ENCODE peak calls at places on chromosomes 6 and 20, in eight cellular contexts. O, L, C, Q, W, Y, B and H are unnamed samples.

GRCh38 chr20:53672484-53673129 is 79.0 kb upstream of the ZNF217 start:
- DNase-seq in Y (peak), B (peak), O (no peak), W (no peak), Q (no peak), C (peak), L (no peak), H (no peak)

GRCh38 chr6:131917763-131918649 is 33.2 kb downstream of the CCN2 start:
- DNase-seq in W (no peak), O (no peak), L (peak), Q (no peak), C (no peak), Y (no peak), B (no peak), H (no peak)

GRCh38 chr6:128993161-128993560 is 110.2 kb downstream of the LAMA2 start:
- DNase-seq in B (no peak), O (no peak), Y (no peak), W (no peak), Q (no peak), C (no peak), L (no peak), H (peak)

GRCh38 chr6:122322824-122323223 is 76.6 kb upstream of the HSF2 start:
- DNase-seq in C (peak), W (no peak), L (no peak), Q (peak), Y (peak), B (no peak), O (no peak), H (peak)

GRCh38 chr6:36949636-36950035 is 4.9 kb upstream of the PI16 start:
- DNase-seq in Q (no peak), B (peak), C (peak), Y (peak), W (no peak), L (no peak), O (no peak), H (no peak)

GRCh38 chr6:151494235-151494950 is 576 bp downstream of the CCDC170 start:
- DNase-seq in Y (peak), Q (peak), W (peak), L (peak), O (peak), B (peak), C (peak), H (peak)

GRCh38 chr6:73032586-73032985 is 192.7 kb downstream of the KHDC1L start:
- DNase-seq in L (no peak), Y (peak), B (peak), Q (no peak), C (peak), W (no peak), O (no peak), H (no peak)

GRCh38 chr20:56359212-56360132 is 698 bp downstream of the FAM210B start:
- DNase-seq in L (peak), B (peak), Y (peak), W (peak), Q (peak), C (peak), O (peak), H (peak)

GRCh38 chr20:62875419-62876355 is 14.1 kb upstream of the TCFL5 start:
- DNase-seq in L (no peak), Q (peak), B (peak), W (peak), C (peak), O (peak), Y (peak), H (peak)

GRCh38 chr6:74597840-74598239 is 608.0 kb downstream of the COL12A1 start:
- DNase-seq in Q (no peak), Y (no peak), C (no peak), W (no peak), L (no peak), B (no peak), O (no peak), H (no peak)

GRCh38 chr6:21190701-21191588 is 402.6 kb upstream of the SOX4 start:
- DNase-seq in Y (no peak), W (no peak), Q (no peak), L (no peak), C (no peak), O (no peak), B (no peak), H (no peak)

GRCh38 chr6:75611702-75612375 is 10.2 kb downstream of the SENP6 start:
- DNase-seq in W (no peak), C (peak), O (no peak), Q (no peak), B (no peak), Y (no peak), L (no peak), H (no peak)

GRCh38 chr6:47188588-47189021 is 121.1 kb downstream of the TNFRSF21 start:
- DNase-seq in W (no peak), C (peak), O (peak), Q (peak), Y (peak), B (no peak), L (no peak), H (no peak)

GRCh38 chr6:32369678-32370077 is 2.0 kb downstream of the TSBP1 start:
- DNase-seq in B (peak), Q (no peak), O (no peak), W (no peak), Y (peak), C (peak), L (no peak), H (no peak)

GRCh38 chr20:25058051-25058796 is at the start of gene ACSS1:
- DNase-seq in Y (peak), C (peak), Q (peak), O (peak), B (peak), L (peak), W (no peak), H (peak)

GRCh38 chr6:32952817-32953739 is at the start of gene HLA-DMA:
- DNase-seq in L (peak), Y (peak), C (peak), B (peak), O (peak), W (no peak), Q (peak), H (peak)

GRCh38 chr6:34459899-34460593 is 5.8 kb upstream of the PACSIN1 start:
- DNase-seq in W (peak), O (no peak), Y (peak), Q (peak), L (peak), C (peak), B (peak), H (peak)

GRCh38 chr6:42915737-42916136 is at the start of gene PTCRA:
- DNase-seq in B (peak), O (peak), L (no peak), Q (no peak), Y (no peak), W (no peak), C (no peak), H (no peak)

GRCh38 chr6:87929843-87930288 is 117.8 kb upstream of the SPACA1 start:
- DNase-seq in Q (peak), W (peak), O (peak), C (peak), Y (peak), L (peak), B (peak), H (peak)

GRCh38 chr20:38825901-38826625 is 20.6 kb downstream of the PPP1R16B start:
- DNase-seq in B (peak), C (peak), O (no peak), W (peak), L (no peak), Q (peak), Y (peak), H (peak)

GRCh38 chr6:114740547-114740946 is 397.7 kb upstream of the HS3ST5 start:
- DNase-seq in B (no peak), Q (no peak), O (no peak), Y (no peak), W (no peak), L (no peak), C (peak), H (no peak)

GRCh38 chr20:46994341-46994740 is 99.7 kb downstream of the EYA2 start:
- DNase-seq in B (no peak), O (no peak), Q (no peak), L (peak), W (no peak), Y (peak), C (no peak), H (no peak)

GRCh38 chr20:50120935-50121693 is 8.2 kb upstream of the UBE2V1 start:
- DNase-seq in B (peak), O (no peak), Y (peak), L (peak), C (peak), W (peak), Q (peak), H (peak)

GRCh38 chr20:31596831-31597482 is 8.1 kb upstream of the ID1 start:
- DNase-seq in W (no peak), Y (no peak), Q (peak), C (no peak), L (no peak), O (no peak), B (no peak), H (no peak)

GRCh38 chr6:169845426-169846285 is 94.2 kb downstream of the ERMARD start:
- DNase-seq in W (no peak), L (no peak), C (no peak), O (no peak), Q (no peak), B (peak), Y (no peak), H (no peak)

GRCh38 chr6:2215342-2215741 is 30.1 kb downstream of the GMDS start:
- DNase-seq in C (peak), L (no peak), O (no peak), Y (peak), W (no peak), B (no peak), Q (no peak), H (no peak)

GRCh38 chr6:53887318-53887717 is 92.5 kb downstream of the LRRC1 start:
- DNase-seq in B (no peak), C (no peak), W (no peak), O (no peak), Y (no peak), L (no peak), Q (no peak), H (no peak)

GRCh38 chr6:10347561-10348327 is 67.1 kb downstream of the TFAP2A start:
- DNase-seq in L (no peak), W (no peak), Y (peak), Q (peak), B (no peak), O (no peak), C (peak), H (no peak)

GRCh38 chr6:56843476-56844349 is 111.2 kb upstream of the BEND6 start:
- DNase-seq in L (peak), Q (peak), O (peak), B (peak), W (peak), C (peak), Y (peak), H (peak)

GRCh38 chr20:17772005-17772343 is 72.2 kb downstream of the BANF2 start:
- DNase-seq in Y (no peak), W (no peak), O (no peak), L (no peak), B (no peak), C (no peak), Q (no peak), H (no peak)

GRCh38 chr6:125073071-125073470 is 80.5 kb upstream of the TPD52L1 start:
- DNase-seq in B (no peak), L (no peak), Q (no peak), Y (no peak), O (no peak), C (peak), W (no peak), H (no peak)

GRCh38 chr6:166849762-166850181 is 106.6 kb downstream of the RNASET2 start:
- DNase-seq in O (no peak), W (no peak), B (no peak), C (no peak), L (no peak), Y (peak), Q (no peak), H (no peak)

GRCh38 chr6:2943564-2943955 is 27.8 kb downstream of the SERPINB6 start:
- DNase-seq in W (no peak), O (no peak), C (no peak), B (no peak), Q (no peak), L (no peak), Y (no peak), H (no peak)

GRCh38 chr6:156776841-156777576 is at the start of gene ARID1B:
- DNase-seq in C (peak), W (peak), B (peak), Y (peak), L (peak), O (peak), Q (peak), H (peak)